ENCODE peak calls at places on chromosome 14, in ten cellular contexts. Q is GM23248; K is CD8-positive, alpha-beta T cell; D is neural progenitor cell; Z is upper lobe of right lung; G is naive thymus-derived CD4-positive, alpha-beta T cell; H is body of pancreas; S is ovary; W is tibial artery; F is adrenal gland. N is an unnamed sample. For H3K4me1, the result is how much of the 10 kb centered on the place peaks cover.

GRCh38 chr14:21248739-21249411 is 20.4 kb downstream of the HNRNPC start:
- DNase-seq in Q (peak), K (no peak), D (no peak), Z (no peak), G (no peak), H (no peak), S (no peak), W (no peak), F (no peak), N (no peak)

GRCh38 chr14:95891742-95892141 is 15.1 kb downstream of the TUNAR start:
- DNase-seq in Q (peak), K (no peak), D (no peak), Z (no peak), G (no peak), H (no peak), S (no peak), W (no peak), F (peak), N (no peak)

GRCh38 chr14:74596747-74597456 is 15.1 kb downstream of the LTBP2 start:
- DNase-seq in Q (peak), K (no peak), D (no peak), Z (no peak), G (no peak), H (no peak), S (peak), W (no peak), F (no peak), N (no peak)

GRCh38 chr14:72094844-72095582 is 162.8 kb downstream of the RGS6 start:
- DNase-seq in Q (no peak), K (no peak), D (no peak), Z (no peak), G (no peak), H (no peak), S (no peak), W (no peak), F (no peak), N (no peak)

GRCh38 chr14:60164717-60165546 is at the start of gene DHRS7:
- DNase-seq in Q (peak), K (peak), D (peak), Z (peak), G (peak), H (peak), S (peak), W (peak), F (peak), N (peak)

GRCh38 chr14:75372260-75372659 is 55.6 kb upstream of the JDP2 start:
- DNase-seq in Q (no peak), K (no peak), D (no peak), Z (no peak), G (no peak), H (no peak), S (no peak), W (peak), F (no peak), N (no peak)

GRCh38 chr14:55802986-55803431 is 223.0 kb downstream of the KTN1 start:
- DNase-seq in Q (peak), K (no peak), D (no peak), Z (no peak), G (no peak), H (no peak), S (no peak), W (no peak), F (no peak), N (no peak)

GRCh38 chr14:91143862-91144261 is 30.0 kb downstream of the DGLUCY start:
- DNase-seq in Q (no peak), K (no peak), D (no peak), Z (peak), G (no peak), H (peak), S (no peak), W (peak), F (no peak), N (no peak)

GRCh38 chr14:56963381-56963780 is 153.1 kb upstream of the OTX2 start:
- DNase-seq in Q (no peak), K (no peak), D (no peak), Z (no peak), G (no peak), H (no peak), S (no peak), W (no peak), F (peak), N (no peak)

GRCh38 chr14:76922092-76922491 is 95.9 kb downstream of the LRRC74A start:
- DNase-seq in Q (no peak), K (no peak), D (no peak), Z (no peak), G (no peak), H (no peak), S (no peak), W (no peak), F (no peak), N (no peak)
- H3K4me3 ChIP-seq in Q (no peak), K (no peak), D (no peak), Z (no peak), G (no peak), H (no peak), S (no peak), W (no peak), F (no peak), N (no peak)

DNA sequence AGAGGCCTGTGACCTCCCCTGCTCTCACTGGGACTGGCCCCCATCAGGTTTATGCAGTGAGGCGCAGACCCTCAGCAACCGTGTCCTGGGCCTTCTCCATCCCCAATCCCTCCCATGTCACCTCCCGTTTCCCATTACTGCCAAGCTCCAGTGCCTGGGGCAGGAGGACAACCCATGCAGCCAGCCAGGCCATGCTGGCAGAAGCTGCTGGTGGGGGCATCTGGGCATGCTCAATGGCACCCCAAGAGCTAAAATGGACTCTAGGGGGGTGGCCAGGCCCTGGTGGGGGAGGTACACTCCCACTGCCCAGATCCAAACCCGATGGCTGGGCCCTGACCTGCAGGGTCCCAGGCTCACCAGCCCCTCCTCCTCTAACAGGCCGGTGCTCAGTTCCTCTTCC is 20.5 kb upstream of the GPR132 start:
- DNase-seq in Q (no peak), K (no peak), D (no peak), Z (peak), G (no peak), H (no peak), S (no peak), W (no peak), F (peak), N (no peak)
- H3K4me1 ChIP-seq in Q (under half), K (under half), D (under half), Z (under half), G (under half), H (under half), S (under half), W (under half), F (under half), N (under half)

GRCh38 chr14:70127186-70127585 is 61.6 kb downstream of the SLC8A3 start:
- DNase-seq in Q (no peak), K (no peak), D (no peak), Z (no peak), G (no peak), H (no peak), S (no peak), W (no peak), F (no peak), N (no peak)
- H3K4me3 ChIP-seq in Q (no peak), K (no peak), D (no peak), Z (no peak), G (no peak), H (no peak), S (no peak), W (no peak), F (no peak), N (no peak)

GRCh38 chr14:22847661-22848341 is 11.4 kb downstream of the MMP14 start:
- DNase-seq in Q (peak), K (no peak), D (peak), Z (peak), G (no peak), H (no peak), S (peak), W (no peak), F (no peak), N (no peak)

GRCh38 chr14:22845821-22846625 is 9.6 kb downstream of the MMP14 start:
- DNase-seq in Q (peak), K (no peak), D (no peak), Z (peak), G (no peak), H (peak), S (no peak), W (no peak), F (no peak), N (no peak)

GRCh38 chr14:22849212-22849819 is 12.9 kb downstream of the MMP14 start:
- DNase-seq in Q (peak), K (no peak), D (no peak), Z (peak), G (no peak), H (no peak), S (peak), W (peak), F (no peak), N (peak)

GRCh38 chr14:22846811-22847307 is 10.5 kb downstream of the MMP14 start:
- DNase-seq in Q (no peak), K (no peak), D (no peak), Z (peak), G (no peak), H (no peak), S (no peak), W (no peak), F (no peak), N (no peak)

DNA sequence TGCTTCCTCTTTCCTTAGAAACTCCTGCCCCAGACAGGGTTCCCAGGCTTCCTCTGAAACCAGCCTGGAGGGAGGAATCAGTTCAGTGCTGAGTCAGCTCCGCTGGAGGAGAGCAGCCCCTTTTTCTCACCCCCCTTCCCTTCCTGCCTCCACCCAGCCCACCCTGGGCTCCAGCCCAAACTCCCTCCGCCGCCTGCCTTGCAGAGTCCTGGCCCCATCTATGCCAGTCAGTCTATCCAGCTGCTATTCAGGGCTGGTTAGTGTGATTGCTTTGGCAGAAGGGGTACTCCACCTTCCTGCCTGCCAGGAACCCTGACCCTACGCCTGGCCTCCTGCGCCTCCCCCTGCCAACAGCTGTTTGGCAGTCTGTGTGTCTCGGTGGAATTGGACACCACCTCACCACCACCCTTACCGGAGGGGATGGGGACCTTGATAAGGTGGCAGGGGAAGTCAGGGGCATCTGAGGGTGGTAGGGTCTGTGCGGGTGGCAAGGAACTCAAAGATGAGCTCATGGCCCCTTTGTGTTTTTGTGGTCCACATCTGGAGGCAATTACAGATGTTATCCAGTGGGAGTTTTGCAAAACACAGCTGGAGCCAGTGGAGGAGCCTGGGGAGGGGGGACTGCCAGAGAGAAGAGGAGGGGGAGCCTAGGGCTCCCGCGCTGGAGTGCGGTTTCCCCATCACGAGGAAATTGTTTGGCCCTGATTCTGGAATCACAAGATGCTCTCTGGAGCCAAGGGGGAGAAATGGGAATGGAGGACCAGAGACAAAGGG is 12.2 kb downstream of the MMP14 start:
- DNase-seq in Q (peak), K (no peak), D (peak), Z (peak), G (no peak), H (no peak), S (peak), W (peak), F (peak), N (peak)
- H3K4me1 ChIP-seq in Q (half or more), K (under half), D (under half), Z (half or more), G (under half), H (under half), S (under half), W (half or more), F (half or more), N (under half)

DNA sequence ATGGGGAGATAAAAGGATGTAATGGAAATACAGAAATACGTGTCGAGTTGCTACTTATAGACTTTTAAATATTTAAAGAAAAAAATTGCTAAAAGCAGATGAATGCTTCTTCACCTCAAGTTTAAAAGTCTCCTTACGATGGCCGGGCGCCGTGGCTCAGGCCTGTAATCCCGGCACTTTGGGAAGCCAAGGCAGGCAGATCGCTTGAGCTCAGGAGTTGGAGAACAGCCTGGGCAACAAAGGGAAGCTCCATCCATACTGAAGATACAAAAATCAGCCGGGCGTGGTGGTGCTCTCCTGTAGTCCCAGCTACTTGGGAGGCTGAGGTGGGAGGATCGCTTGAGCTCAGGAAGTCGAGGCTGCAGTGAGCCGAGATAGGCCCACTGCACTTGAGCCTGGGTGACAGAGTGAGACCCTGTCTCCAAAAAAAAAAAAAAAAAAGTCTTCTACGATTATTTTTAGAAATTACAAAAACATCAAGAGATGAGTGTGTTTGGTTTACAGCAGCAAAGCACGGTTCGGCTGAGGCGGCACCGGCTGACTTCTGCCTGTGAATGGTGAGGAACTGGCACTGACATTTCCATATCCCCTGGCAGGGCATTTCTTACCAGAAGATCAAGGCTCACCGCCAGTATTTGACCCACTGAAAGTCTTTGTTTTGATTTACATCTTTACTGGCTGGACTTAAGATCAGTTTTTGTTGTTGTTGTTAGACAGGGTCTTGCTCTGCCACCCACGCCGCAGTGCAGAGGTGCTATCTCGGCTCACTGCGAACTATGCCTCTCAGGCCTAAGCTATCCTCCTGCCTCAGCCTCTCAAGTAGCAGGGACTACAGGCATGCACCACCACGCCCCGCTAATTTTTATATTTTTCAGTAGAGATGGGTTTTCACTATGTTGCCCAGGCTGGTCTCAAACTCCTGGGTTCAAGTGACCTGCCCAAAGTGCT is 3.9 kb upstream of the MTA1 start:
- DNase-seq in Q (no peak), K (no peak), D (no peak), Z (no peak), G (no peak), H (no peak), S (no peak), W (no peak), F (no peak), N (no peak)
- H3K4me3 ChIP-seq in Q (peak), K (no peak), D (peak), Z (peak), G (peak), H (no peak), S (peak), W (peak), F (no peak), N (peak)